ENCODE peak calls at places on chromosomes 6 and 20, in eight cellular contexts. G is IMR-90, L is sigmoid colon, S is body of pancreas, Q is tibial nerve, N is adrenal gland, C is right lobe of liver, F is esophagus squamous epithelium. K is an unnamed sample. For H3K4me1, the result is how much of the 10 kb centered on the place peaks cover.

GRCh38 chr6:113411006-113411405 is 446.1 kb upstream of the MARCKS start:
- DNase-seq in G (no peak), L (no peak), S (no peak), Q (no peak), N (no peak), C (no peak), F (no peak), K (no peak)

GRCh38 chr6:107612762-107613415 is 123.0 kb downstream of the SOBP start:
- DNase-seq in G (no peak), L (no peak), S (no peak), Q (no peak), N (peak), C (no peak), F (no peak), K (no peak)

GRCh38 chr6:102679844-102680243 is 1286.3 kb downstream of the GRIK2 start:
- DNase-seq in G (no peak), L (no peak), S (no peak), Q (no peak), N (no peak), C (no peak), F (no peak), K (no peak)

GRCh38 chr20:36173451-36173933 is 19.0 kb downstream of the EPB41L1 start:
- DNase-seq in G (peak), L (no peak), S (no peak), Q (no peak), N (peak), C (no peak), F (no peak), K (no peak)

GRCh38 chr6:39819226-39819625 is 27.1 kb downstream of the DAAM2 start:
- DNase-seq in G (peak), L (no peak), S (no peak), Q (no peak), N (no peak), C (no peak), F (no peak), K (no peak)

GRCh38 chr20:41004561-41005360 is 23.9 kb upstream of the TOP1 start:
- DNase-seq in G (peak), L (no peak), S (no peak), Q (no peak), N (no peak), C (no peak), F (no peak), K (no peak)

GRCh38 chr20:59153355-59153681 is 10.3 kb upstream of the ZNF831 start:
- DNase-seq in G (no peak), L (peak), S (peak), Q (no peak), N (peak), C (peak), F (no peak), K (peak)

GRCh38 chr6:10478187-10479040 is 42.7 kb upstream of the GCNT2 start:
- DNase-seq in G (peak), L (no peak), S (no peak), Q (no peak), N (no peak), C (no peak), F (no peak), K (no peak)

GRCh38 chr6:17885079-17885478 is 102.4 kb downstream of the KIF13A start:
- DNase-seq in G (peak), L (no peak), S (no peak), Q (no peak), N (no peak), C (no peak), F (no peak), K (no peak)

GRCh38 chr6:68069921-68070709 is 565.0 kb upstream of the ADGRB3 start:
- DNase-seq in G (no peak), L (no peak), S (no peak), Q (no peak), N (no peak), C (no peak), F (no peak), K (no peak)

GRCh38 chr6:112501705-112502104 is 154.6 kb downstream of the RFPL4B start:
- DNase-seq in G (peak), L (no peak), S (peak), Q (no peak), N (no peak), C (no peak), F (no peak), K (no peak)

GRCh38 chr6:71408966-71409723 is 120.5 kb downstream of the OGFRL1 start:
- DNase-seq in G (peak), L (no peak), S (no peak), Q (no peak), N (no peak), C (no peak), F (no peak), K (no peak)

GRCh38 chr6:21325201-21325856 is 268.2 kb upstream of the SOX4 start:
- DNase-seq in G (no peak), L (no peak), S (no peak), Q (no peak), N (no peak), C (no peak), F (no peak), K (no peak)

GRCh38 chr6:133568970-133569889 is 319.7 kb upstream of the TCF21 start:
- DNase-seq in G (peak), L (peak), S (no peak), Q (no peak), N (peak), C (no peak), F (no peak), K (no peak)

GRCh38 chr6:135451617-135452190 is 45.8 kb downstream of the AHI1 start:
- DNase-seq in G (peak), L (no peak), S (no peak), Q (no peak), N (no peak), C (no peak), F (no peak), K (no peak)

GRCh38 chr6:129946439-129947140 is 71.8 kb upstream of the L3MBTL3 start:
- DNase-seq in G (no peak), L (no peak), S (no peak), Q (no peak), N (no peak), C (no peak), F (no peak), K (no peak)

GRCh38 chr6:132218063-132218696 is 183.1 kb downstream of the MOXD1 start:
- DNase-seq in G (peak), L (no peak), S (no peak), Q (no peak), N (no peak), C (no peak), F (no peak), K (no peak)

GRCh38 chr6:16108996-16109658 is 19.8 kb upstream of the MYLIP start:
- DNase-seq in G (no peak), L (no peak), S (peak), Q (no peak), N (peak), C (no peak), F (no peak), K (no peak)

GRCh38 chr6:11606287-11606686 is 68.7 kb downstream of the TMEM170B start:
- DNase-seq in G (no peak), L (no peak), S (peak), Q (no peak), N (no peak), C (no peak), F (no peak), K (no peak)

GRCh38 chr6:158046201-158047119 is 64.8 kb downstream of the SYNJ2 start:
- DNase-seq in G (no peak), L (no peak), S (peak), Q (no peak), N (peak), C (no peak), F (no peak), K (no peak)

GRCh38 chr20:62067547-62068260 is 2.0 kb upstream of the TAF4 start:
- DNase-seq in G (no peak), L (no peak), S (no peak), Q (no peak), N (peak), C (peak), F (no peak), K (no peak)

GRCh38 chr6:38871745-38872568 is 156.8 kb downstream of the DNAH8 start:
- DNase-seq in G (peak), L (no peak), S (peak), Q (peak), N (peak), C (peak), F (no peak), K (no peak)

GRCh38 chr6:150959071-150959637 is 93.7 kb downstream of the MTHFD1L start:
- DNase-seq in G (no peak), L (no peak), S (no peak), Q (no peak), N (no peak), C (no peak), F (no peak), K (no peak)

GRCh38 chr6:157758516-157759023 is 64.5 kb upstream of the SNX9 start:
- DNase-seq in G (no peak), L (no peak), S (no peak), Q (no peak), N (peak), C (no peak), F (no peak), K (no peak)

GRCh38 chr6:3499603-3500002 is 42.8 kb upstream of the SLC22A23 start:
- DNase-seq in G (no peak), L (no peak), S (no peak), Q (no peak), N (no peak), C (no peak), F (no peak), K (no peak)

GRCh38 chr6:1585669-1586049 is 24.1 kb upstream of the FOXC1 start:
- DNase-seq in G (no peak), L (no peak), S (no peak), Q (no peak), N (no peak), C (no peak), F (no peak), K (no peak)

GRCh38 chr6:2579789-2580570 is 170.7 kb downstream of the MYLK4 start:
- DNase-seq in G (no peak), L (no peak), S (no peak), Q (no peak), N (peak), C (no peak), F (no peak), K (no peak)

GRCh38 chr6:11575408-11576033 is 38.0 kb downstream of the TMEM170B start:
- DNase-seq in G (peak), L (peak), S (peak), Q (no peak), N (peak), C (no peak), F (no peak), K (peak)

GRCh38 chr6:8492536-8493125 is 57.3 kb upstream of the SLC35B3 start:
- DNase-seq in G (no peak), L (no peak), S (no peak), Q (no peak), N (no peak), C (no peak), F (no peak), K (no peak)

GRCh38 chr6:106197441-106197840 is 111.3 kb downstream of the PRDM1 start:
- DNase-seq in G (no peak), L (no peak), S (no peak), Q (no peak), N (no peak), C (no peak), F (no peak), K (no peak)

GRCh38 chr20:53040678-53041674 is 68.8 kb downstream of the TSHZ2 start:
- DNase-seq in G (no peak), L (peak), S (peak), Q (no peak), N (peak), C (no peak), F (no peak), K (peak)

GRCh38 chr20:62590301-62591121 is 51.8 kb upstream of the SLCO4A1 start:
- DNase-seq in G (peak), L (no peak), S (peak), Q (no peak), N (peak), C (no peak), F (no peak), K (no peak)

GRCh38 chr6:15961630-15962448 is 167.0 kb upstream of the MYLIP start:
- DNase-seq in G (no peak), L (no peak), S (no peak), Q (no peak), N (no peak), C (no peak), F (no peak), K (no peak)

GRCh38 chr20:56581701-56582100 is 47.4 kb upstream of the TFAP2C start:
- DNase-seq in G (no peak), L (no peak), S (no peak), Q (no peak), N (no peak), C (peak), F (no peak), K (no peak)

GRCh38 chr6:159061146-159061545 is 16.4 kb upstream of the TAGAP start:
- DNase-seq in G (no peak), L (no peak), S (no peak), Q (no peak), N (no peak), C (no peak), F (no peak), K (no peak)

GRCh38 chr20:36112112-36112511 is 42.4 kb upstream of the EPB41L1 start:
- DNase-seq in G (no peak), L (no peak), S (peak), Q (no peak), N (no peak), C (no peak), F (no peak), K (peak)

GRCh38 chr6:100880901-100881706 is at the start of gene ASCC3:
- DNase-seq in G (peak), L (peak), S (peak), Q (peak), N (peak), C (peak), F (peak), K (peak)

DNA sequence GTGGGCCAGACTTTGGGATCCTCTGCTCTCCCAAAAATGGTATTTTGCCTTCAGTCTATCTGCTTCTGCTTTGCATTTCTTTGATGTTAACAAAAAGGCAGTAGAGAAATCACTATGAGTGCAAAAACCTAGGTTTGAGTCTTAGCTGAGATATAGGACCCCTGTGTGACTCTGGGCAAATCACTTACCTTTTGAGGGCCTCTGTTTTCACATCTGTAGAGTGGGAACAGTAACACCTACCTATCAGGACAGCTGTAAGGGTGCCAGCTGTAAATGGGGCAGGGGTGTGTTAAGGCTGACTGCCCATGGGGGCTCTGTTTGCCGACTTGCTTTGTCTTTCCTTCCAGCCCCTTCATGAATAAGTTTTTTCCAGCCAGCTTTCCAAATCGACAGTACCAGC is 30.4 kb downstream of the HM13 start:
- DNase-seq in G (no peak), L (no peak), S (no peak), Q (no peak), N (no peak), C (no peak), F (no peak), K (no peak)
- H3K4me1 ChIP-seq in G (under half), L (under half), S (under half), Q (under half), N (under half), C (under half), F (under half), K (under half)

GRCh38 chr20:50153500-50154377 is at the start of gene PEDS1:
- DNase-seq in G (peak), L (peak), S (peak), Q (peak), N (peak), C (peak), F (peak), K (peak)
- TF ChIP-seq POLR2A in G (peak), L (peak), S (peak), Q (peak), N (peak), C (peak), F (no peak), K (peak)

DNA sequence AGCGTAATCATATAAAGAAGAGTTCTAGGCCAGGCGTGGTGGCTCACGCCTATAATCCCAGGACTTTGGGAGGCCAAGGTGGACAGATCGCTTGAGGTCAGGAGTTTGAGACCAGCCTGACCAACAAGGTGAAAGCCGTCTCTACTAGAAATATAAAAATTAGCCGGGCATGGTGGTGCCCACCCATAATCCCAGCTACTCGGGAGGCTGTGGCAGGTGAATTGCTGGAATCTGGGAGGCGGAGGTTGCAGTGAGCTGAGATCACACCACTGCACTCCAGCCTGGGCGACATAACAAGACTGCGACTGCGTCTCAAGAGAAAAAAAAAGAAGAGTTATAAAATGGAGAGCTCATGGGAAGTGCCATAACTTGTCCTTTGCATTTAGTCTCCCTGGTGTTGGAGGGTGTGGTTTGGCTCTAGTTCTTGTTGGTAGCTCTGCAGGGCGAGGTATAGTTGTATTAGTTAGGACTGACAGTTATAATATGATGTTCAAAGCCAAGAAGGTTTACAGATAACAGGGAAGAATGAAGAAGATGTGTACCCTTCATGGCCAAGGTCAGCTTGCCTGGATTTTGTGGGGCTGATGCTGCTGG is 54.8 kb downstream of the UTRN start:
- DNase-seq in G (no peak), L (no peak), S (no peak), Q (no peak), N (no peak), C (no peak), F (no peak), K (no peak)
- H3K4me1 ChIP-seq in G (under half), L (under half), S (half or more), Q (under half), N (under half), C (half or more), F (under half), K (under half)

GRCh38 chr6:166379800-166380199 is 2.9 kb downstream of the MPC1 start:
- DNase-seq in G (no peak), L (no peak), S (peak), Q (no peak), N (peak), C (no peak), F (no peak), K (no peak)

GRCh38 chr6:166381733-166382499 is 824 bp downstream of the MPC1 start:
- DNase-seq in G (peak), L (peak), S (peak), Q (no peak), N (peak), C (peak), F (no peak), K (peak)

GRCh38 chr6:166382933-166383816 is at the start of gene MPC1:
- DNase-seq in G (peak), L (peak), S (peak), Q (peak), N (peak), C (peak), F (peak), K (peak)

GRCh38 chr6:166381381-166381732 is 1.4 kb downstream of the MPC1 start:
- DNase-seq in G (no peak), L (no peak), S (no peak), Q (no peak), N (no peak), C (no peak), F (no peak), K (no peak)

GRCh38 chr6:166382500-166382932 is 224 bp downstream of the MPC1 start:
- DNase-seq in G (no peak), L (peak), S (no peak), Q (no peak), N (no peak), C (no peak), F (no peak), K (no peak)
- TF ChIP-seq POLR2A in G (no peak), L (no peak), S (peak), Q (no peak), N (peak), C (no peak), F (no peak), K (no peak)

GRCh38 chr6:33770116-33770832 is 18.7 kb downstream of the LEMD2 start:
- DNase-seq in G (no peak), L (no peak), S (no peak), Q (no peak), N (no peak), C (no peak), F (no peak), K (no peak)
- H3K4me1 ChIP-seq in G (under half), L (under half), S (under half), Q (under half), N (under half), C (under half), F (under half), K (under half)

GRCh38 chr20:326645-327031 is 1.3 kb downstream of the SOX12 start:
- DNase-seq in G (no peak), L (peak), S (peak), Q (no peak), N (peak), C (peak), F (no peak), K (no peak)
- TF ChIP-seq POLR2A in G (no peak), L (no peak), S (no peak), Q (no peak), N (no peak), C (no peak), F (no peak), K (no peak)

GRCh38 chr6:166851426-166851825 is 104.9 kb downstream of the RNASET2 start:
- DNase-seq in G (no peak), L (no peak), S (no peak), Q (no peak), N (no peak), C (no peak), F (no peak), K (no peak)
- H3K4me1 ChIP-seq in G (under half), L (under half), S (under half), Q (under half), N (under half), C (under half), F (under half), K (under half)

DNA sequence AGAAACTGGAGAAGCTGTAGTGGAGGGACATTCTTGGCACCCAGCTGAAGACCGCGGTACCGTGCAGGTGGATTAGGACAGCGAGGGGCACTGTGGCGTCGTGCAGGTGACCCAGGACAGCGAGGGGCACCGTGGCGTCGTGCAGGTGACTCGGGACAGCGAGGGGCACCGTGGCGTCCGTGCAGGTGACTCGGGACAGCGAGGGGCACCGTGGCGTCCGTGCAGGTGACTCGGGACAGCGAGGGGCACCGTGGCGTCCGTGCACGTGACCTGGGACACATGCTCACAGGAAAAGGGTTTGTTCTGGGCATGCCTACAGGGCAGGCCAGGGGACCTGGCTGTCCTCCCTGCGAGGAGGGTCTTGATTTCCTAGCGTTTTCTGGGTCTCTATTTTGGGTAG is 29.2 kb upstream of the SMOC2 start:
- DNase-seq in G (no peak), L (no peak), S (no peak), Q (no peak), N (no peak), C (no peak), F (no peak), K (no peak)
- TF ChIP-seq POLR2A in G (no peak), L (no peak), S (no peak), Q (no peak), N (no peak), C (no peak), F (no peak), K (no peak)

GRCh38 chr20:57675773-57676172 is 34.0 kb downstream of the PMEPA1 start:
- DNase-seq in G (no peak), L (no peak), S (no peak), Q (no peak), N (no peak), C (no peak), F (no peak), K (no peak)
- H3K4me1 ChIP-seq in G (under half), L (under half), S (under half), Q (under half), N (under half), C (under half), F (under half), K (under half)

GRCh38 chr20:43590392-43591303 is at the start of gene IFT52:
- DNase-seq in G (peak), L (peak), S (peak), Q (peak), N (peak), C (peak), F (peak), K (peak)
- TF ChIP-seq POLR2A in G (peak), L (peak), S (peak), Q (peak), N (peak), C (no peak), F (no peak), K (no peak)